ENCODE peak calls at places on chromosomes 4 and X, in seven cellular contexts. One of them, this sample, is unnamed.

GRCh38 chr4:25861951-25862410 is 807 bp downstream of the SEL1L3 start:
- DNase-seq in stimulated activated CD4-positive, alpha-beta T cell treated with anti-CD3 and anti-CD28 coated beads, Interleukin-1b, Interleukin-23, amount 100 ng/mL, for 48 hours: peak
- DNase-seq in GM12865: no peak
- DNase-seq in NCI-H1092: no peak
- DNase-seq in ACHN: peak
- DNase-seq in astrocyte of the cerebellum: no peak
- DNase-seq in fibroblast of lung: peak
- DNase-seq in this sample: no peak

GRCh38 chr4:181832305-181832704 is 410.9 kb upstream of the TENM3 start:
- DNase-seq in astrocyte of the cerebellum: no peak
- DNase-seq in NCI-H1092: no peak
- DNase-seq in GM12865: no peak
- DNase-seq in stimulated activated CD4-positive, alpha-beta T cell treated with anti-CD3 and anti-CD28 coated beads, Interleukin-1b, Interleukin-23, amount 100 ng/mL, for 48 hours: no peak
- DNase-seq in ACHN: no peak
- DNase-seq in fibroblast of lung: peak
- DNase-seq in this sample: no peak

GRCh38 chrX:2707334-2707760 is 16.3 kb downstream of the CD99 start:
- DNase-seq in GM12865: peak
- DNase-seq in ACHN: peak
- DNase-seq in NCI-H1092: no peak
- DNase-seq in fibroblast of lung: peak
- DNase-seq in stimulated activated CD4-positive, alpha-beta T cell treated with anti-CD3 and anti-CD28 coated beads, Interleukin-1b, Interleukin-23, amount 100 ng/mL, for 48 hours: peak
- DNase-seq in astrocyte of the cerebellum: no peak
- DNase-seq in this sample: peak

GRCh38 chr4:98151145-98151929 is 8.1 kb upstream of the STPG2 start:
- DNase-seq in GM12865: no peak
- DNase-seq in stimulated activated CD4-positive, alpha-beta T cell treated with anti-CD3 and anti-CD28 coated beads, Interleukin-1b, Interleukin-23, amount 100 ng/mL, for 48 hours: no peak
- DNase-seq in astrocyte of the cerebellum: no peak
- DNase-seq in ACHN: no peak
- DNase-seq in NCI-H1092: no peak
- DNase-seq in fibroblast of lung: no peak
- DNase-seq in this sample: no peak

GRCh38 chr4:19063662-19064061 is 1042.1 kb upstream of the LCORL start:
- DNase-seq in GM12865: no peak
- DNase-seq in ACHN: no peak
- DNase-seq in fibroblast of lung: no peak
- DNase-seq in astrocyte of the cerebellum: no peak
- DNase-seq in stimulated activated CD4-positive, alpha-beta T cell treated with anti-CD3 and anti-CD28 coated beads, Interleukin-1b, Interleukin-23, amount 100 ng/mL, for 48 hours: no peak
- DNase-seq in NCI-H1092: no peak
- DNase-seq in this sample: no peak

GRCh38 chr4:154623995-154624394 is 11.5 kb upstream of the FGG start:
- DNase-seq in NCI-H1092: no peak
- DNase-seq in stimulated activated CD4-positive, alpha-beta T cell treated with anti-CD3 and anti-CD28 coated beads, Interleukin-1b, Interleukin-23, amount 100 ng/mL, for 48 hours: no peak
- DNase-seq in GM12865: no peak
- DNase-seq in fibroblast of lung: no peak
- DNase-seq in ACHN: no peak
- DNase-seq in astrocyte of the cerebellum: no peak
- DNase-seq in this sample: no peak

GRCh38 chr4:148951346-148951745 is 509.1 kb upstream of the NR3C2 start:
- DNase-seq in ACHN: no peak
- DNase-seq in fibroblast of lung: no peak
- DNase-seq in astrocyte of the cerebellum: no peak
- DNase-seq in GM12865: no peak
- DNase-seq in NCI-H1092: no peak
- DNase-seq in stimulated activated CD4-positive, alpha-beta T cell treated with anti-CD3 and anti-CD28 coated beads, Interleukin-1b, Interleukin-23, amount 100 ng/mL, for 48 hours: no peak
- DNase-seq in this sample: no peak

GRCh38 chrX:40177489-40177888 is 79.7 kb upstream of the BCOR start:
- DNase-seq in NCI-H1092: no peak
- DNase-seq in stimulated activated CD4-positive, alpha-beta T cell treated with anti-CD3 and anti-CD28 coated beads, Interleukin-1b, Interleukin-23, amount 100 ng/mL, for 48 hours: no peak
- DNase-seq in GM12865: no peak
- DNase-seq in fibroblast of lung: no peak
- DNase-seq in ACHN: no peak
- DNase-seq in astrocyte of the cerebellum: no peak
- DNase-seq in this sample: no peak

GRCh38 chrX:3962511-3963350 is 249.3 kb upstream of the PRKX start:
- DNase-seq in fibroblast of lung: peak
- DNase-seq in NCI-H1092: peak
- DNase-seq in stimulated activated CD4-positive, alpha-beta T cell treated with anti-CD3 and anti-CD28 coated beads, Interleukin-1b, Interleukin-23, amount 100 ng/mL, for 48 hours: no peak
- DNase-seq in astrocyte of the cerebellum: no peak
- DNase-seq in GM12865: peak
- DNase-seq in ACHN: peak
- DNase-seq in this sample: peak

GRCh38 chr4:15542795-15543194 is 73.1 kb downstream of the CC2D2A start:
- DNase-seq in NCI-H1092: no peak
- DNase-seq in fibroblast of lung: no peak
- DNase-seq in GM12865: no peak
- DNase-seq in ACHN: no peak
- DNase-seq in astrocyte of the cerebellum: no peak
- DNase-seq in stimulated activated CD4-positive, alpha-beta T cell treated with anti-CD3 and anti-CD28 coated beads, Interleukin-1b, Interleukin-23, amount 100 ng/mL, for 48 hours: no peak
- DNase-seq in this sample: no peak

GRCh38 chr4:78410651-78411050 is 140.9 kb upstream of the ANXA3 start:
- DNase-seq in astrocyte of the cerebellum: no peak
- DNase-seq in GM12865: no peak
- DNase-seq in fibroblast of lung: no peak
- DNase-seq in NCI-H1092: no peak
- DNase-seq in ACHN: no peak
- DNase-seq in stimulated activated CD4-positive, alpha-beta T cell treated with anti-CD3 and anti-CD28 coated beads, Interleukin-1b, Interleukin-23, amount 100 ng/mL, for 48 hours: no peak
- DNase-seq in this sample: no peak

GRCh38 chr4:182089326-182089725 is 153.9 kb upstream of the TENM3 start:
- DNase-seq in NCI-H1092: no peak
- DNase-seq in stimulated activated CD4-positive, alpha-beta T cell treated with anti-CD3 and anti-CD28 coated beads, Interleukin-1b, Interleukin-23, amount 100 ng/mL, for 48 hours: no peak
- DNase-seq in fibroblast of lung: no peak
- DNase-seq in astrocyte of the cerebellum: no peak
- DNase-seq in ACHN: no peak
- DNase-seq in GM12865: peak
- DNase-seq in this sample: no peak

GRCh38 chrX:110402091-110402854 is 43.6 kb downstream of the RTL9 start:
- DNase-seq in GM12865: no peak
- DNase-seq in fibroblast of lung: peak
- DNase-seq in stimulated activated CD4-positive, alpha-beta T cell treated with anti-CD3 and anti-CD28 coated beads, Interleukin-1b, Interleukin-23, amount 100 ng/mL, for 48 hours: no peak
- DNase-seq in astrocyte of the cerebellum: no peak
- DNase-seq in ACHN: no peak
- DNase-seq in NCI-H1092: no peak
- DNase-seq in this sample: no peak

GRCh38 chr4:37970702-37971101 is 10.5 kb downstream of the PTTG2 start:
- DNase-seq in NCI-H1092: no peak
- DNase-seq in astrocyte of the cerebellum: no peak
- DNase-seq in GM12865: peak
- DNase-seq in ACHN: peak
- DNase-seq in stimulated activated CD4-positive, alpha-beta T cell treated with anti-CD3 and anti-CD28 coated beads, Interleukin-1b, Interleukin-23, amount 100 ng/mL, for 48 hours: peak
- DNase-seq in fibroblast of lung: peak
- DNase-seq in this sample: peak

GRCh38 chrX:920234-920799 is 289.7 kb downstream of the SHOX start:
- DNase-seq in GM12865: no peak
- DNase-seq in ACHN: no peak
- DNase-seq in NCI-H1092: no peak
- DNase-seq in astrocyte of the cerebellum: no peak
- DNase-seq in fibroblast of lung: no peak
- DNase-seq in stimulated activated CD4-positive, alpha-beta T cell treated with anti-CD3 and anti-CD28 coated beads, Interleukin-1b, Interleukin-23, amount 100 ng/mL, for 48 hours: no peak
- DNase-seq in this sample: no peak

GRCh38 chr4:109411964-109412363 is 21.7 kb upstream of the SEC24B start:
- DNase-seq in fibroblast of lung: no peak
- DNase-seq in stimulated activated CD4-positive, alpha-beta T cell treated with anti-CD3 and anti-CD28 coated beads, Interleukin-1b, Interleukin-23, amount 100 ng/mL, for 48 hours: no peak
- DNase-seq in NCI-H1092: no peak
- DNase-seq in ACHN: no peak
- DNase-seq in GM12865: no peak
- DNase-seq in astrocyte of the cerebellum: no peak
- DNase-seq in this sample: no peak

GRCh38 chr4:124275-125081 is at the start of gene ZNF718:
- DNase-seq in GM12865: peak
- DNase-seq in NCI-H1092: peak
- DNase-seq in astrocyte of the cerebellum: peak
- DNase-seq in stimulated activated CD4-positive, alpha-beta T cell treated with anti-CD3 and anti-CD28 coated beads, Interleukin-1b, Interleukin-23, amount 100 ng/mL, for 48 hours: peak
- DNase-seq in fibroblast of lung: peak
- DNase-seq in ACHN: no peak
- DNase-seq in this sample: peak

GRCh38 chr4:168505996-168506395 is 9.1 kb downstream of the PALLD start:
- DNase-seq in NCI-H1092: no peak
- DNase-seq in stimulated activated CD4-positive, alpha-beta T cell treated with anti-CD3 and anti-CD28 coated beads, Interleukin-1b, Interleukin-23, amount 100 ng/mL, for 48 hours: no peak
- DNase-seq in GM12865: no peak
- DNase-seq in fibroblast of lung: no peak
- DNase-seq in ACHN: no peak
- DNase-seq in astrocyte of the cerebellum: no peak
- DNase-seq in this sample: no peak

GRCh38 chrX:55007633-55008032 is 7.5 kb downstream of the APEX2 start:
- DNase-seq in NCI-H1092: no peak
- DNase-seq in astrocyte of the cerebellum: peak
- DNase-seq in stimulated activated CD4-positive, alpha-beta T cell treated with anti-CD3 and anti-CD28 coated beads, Interleukin-1b, Interleukin-23, amount 100 ng/mL, for 48 hours: no peak
- DNase-seq in fibroblast of lung: peak
- DNase-seq in ACHN: peak
- DNase-seq in GM12865: no peak
- DNase-seq in this sample: no peak

GRCh38 chr4:72993876-72994275 is 75.6 kb downstream of the COX18 start:
- DNase-seq in astrocyte of the cerebellum: no peak
- DNase-seq in GM12865: no peak
- DNase-seq in ACHN: no peak
- DNase-seq in stimulated activated CD4-positive, alpha-beta T cell treated with anti-CD3 and anti-CD28 coated beads, Interleukin-1b, Interleukin-23, amount 100 ng/mL, for 48 hours: no peak
- DNase-seq in fibroblast of lung: no peak
- DNase-seq in NCI-H1092: no peak
- DNase-seq in this sample: no peak

GRCh38 chr4:10090467-10091250 is 25.9 kb downstream of the WDR1 start:
- DNase-seq in GM12865: no peak
- DNase-seq in astrocyte of the cerebellum: no peak
- DNase-seq in fibroblast of lung: no peak
- DNase-seq in stimulated activated CD4-positive, alpha-beta T cell treated with anti-CD3 and anti-CD28 coated beads, Interleukin-1b, Interleukin-23, amount 100 ng/mL, for 48 hours: no peak
- DNase-seq in NCI-H1092: no peak
- DNase-seq in ACHN: no peak
- DNase-seq in this sample: no peak

This sample was measured in foreskin melanocyte.